ENCODE peak calls at places on chromosomes 13 and 19, in four cellular contexts. E is tibial artery, B is pancreas, D is HFFc6. X is an unnamed sample.

GRCh38 chr19:50178859-50179537 is 15.9 kb upstream of the IZUMO2 start:
- DNase-seq in B (no peak), D (no peak), E (no peak), X (no peak)

GRCh38 chr13:41111454-41111853 is 21.1 kb downstream of the KBTBD6 start:
- DNase-seq in E (no peak), D (no peak), B (no peak), X (no peak)

GRCh38 chr13:46166221-46166584 is 15.8 kb downstream of the LCP1 start:
- DNase-seq in E (no peak), D (no peak), B (no peak), X (no peak)

GRCh38 chr13:110541526-110541920 is 20.0 kb downstream of the RAB20 start:
- DNase-seq in B (no peak), E (no peak), D (peak; percentile 9), X (no peak)

GRCh38 chr13:51097353-51098043 is 13.6 kb downstream of the C13orf42 start:
- DNase-seq in D (no peak), E (no peak), B (no peak), X (no peak)

GRCh38 chr19:50272263-50272897 is 56.8 kb downstream of the KCNC3 start:
- DNase-seq in B (no peak), D (no peak), E (no peak), X (no peak)

GRCh38 chr13:98476538-98476966 is 100.4 kb downstream of the STK24 start:
- DNase-seq in B (peak; percentile 49), D (peak; percentile 93), E (no peak), X (peak; percentile 87)

GRCh38 chr13:109941951-109942350 is 155.6 kb upstream of the IRS2 start:
- DNase-seq in B (no peak), E (no peak), D (peak; percentile 28), X (no peak)

GRCh38 chr19:12996542-12997094 is 1.3 kb downstream of the NFIX start:
- DNase-seq in E (no peak), D (peak; percentile 23), B (peak; percentile 46), X (no peak)

GRCh38 chr19:2079865-2080301 is 16.2 kb downstream of the MOB3A start:
- DNase-seq in E (no peak), B (no peak), D (no peak), X (no peak)

GRCh38 chr13:33678906-33679657 is 138.9 kb upstream of the RFC3 start:
- DNase-seq in E (no peak), B (peak; percentile 77), D (no peak), X (peak; percentile 48)

GRCh38 chr13:109509154-109509905 is 277.1 kb downstream of the IRS2 start:
- DNase-seq in E (no peak), D (peak; percentile 55), B (no peak), X (peak; percentile 77)

DNA sequence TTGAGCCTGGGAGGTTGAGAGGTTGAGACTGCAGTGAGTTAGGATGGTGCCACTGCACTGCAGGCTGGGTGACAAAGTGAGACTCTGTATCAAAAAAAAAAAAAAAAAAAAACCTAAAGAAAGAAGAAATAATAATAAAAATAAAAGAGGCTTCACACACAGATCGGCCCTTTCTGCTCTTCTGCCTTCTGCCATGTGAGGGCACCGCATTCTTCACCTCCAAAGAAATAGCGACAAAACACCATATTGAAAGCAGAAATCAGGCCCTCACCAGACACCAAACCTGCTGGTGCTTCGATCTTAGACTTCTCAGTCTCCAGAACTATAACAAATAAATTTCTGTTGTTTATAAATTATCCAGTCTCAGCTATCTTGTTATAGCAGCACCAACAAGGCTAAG is 3.0 kb downstream of the ZNF649 start:
- DNase-seq in D (no peak), B (no peak), E (no peak), X (no peak)
- TF ChIP-seq CTCF in D (peak; percentile 8), B (no peak), E (no peak), X (no peak)

DNA sequence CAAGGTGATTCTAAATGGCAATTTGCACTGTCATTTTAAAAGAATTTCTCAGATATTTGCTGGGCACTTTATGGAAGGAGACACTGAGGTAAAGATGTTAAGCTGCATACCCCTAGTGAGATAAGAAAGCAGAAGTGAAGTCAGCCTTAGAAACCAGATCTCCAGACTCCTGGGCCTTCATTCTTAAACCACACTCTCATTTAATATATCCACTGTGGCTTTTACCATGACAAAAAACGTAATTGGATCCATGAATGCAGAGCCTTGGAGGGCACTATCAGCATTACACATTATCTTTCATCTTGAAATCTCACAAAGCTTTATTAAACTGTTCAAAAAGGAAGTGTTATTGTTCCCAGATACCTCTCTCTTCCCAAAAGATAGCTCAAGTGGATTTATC is 1060.5 kb downstream of the EFNB2 start:
- DNase-seq in D (no peak), E (no peak), B (no peak), X (peak; percentile 12)
- TF ChIP-seq CTCF in D (no peak), E (no peak), B (no peak), X (no peak)

GRCh38 chr19:54477650-54478049 is 4.6 kb upstream of the CDC42EP5 start:
- DNase-seq in E (no peak), B (no peak), D (no peak), X (no peak)
- TF ChIP-seq CTCF in E (no peak), B (no peak), D (peak; percentile 48), X (no peak)

DNA sequence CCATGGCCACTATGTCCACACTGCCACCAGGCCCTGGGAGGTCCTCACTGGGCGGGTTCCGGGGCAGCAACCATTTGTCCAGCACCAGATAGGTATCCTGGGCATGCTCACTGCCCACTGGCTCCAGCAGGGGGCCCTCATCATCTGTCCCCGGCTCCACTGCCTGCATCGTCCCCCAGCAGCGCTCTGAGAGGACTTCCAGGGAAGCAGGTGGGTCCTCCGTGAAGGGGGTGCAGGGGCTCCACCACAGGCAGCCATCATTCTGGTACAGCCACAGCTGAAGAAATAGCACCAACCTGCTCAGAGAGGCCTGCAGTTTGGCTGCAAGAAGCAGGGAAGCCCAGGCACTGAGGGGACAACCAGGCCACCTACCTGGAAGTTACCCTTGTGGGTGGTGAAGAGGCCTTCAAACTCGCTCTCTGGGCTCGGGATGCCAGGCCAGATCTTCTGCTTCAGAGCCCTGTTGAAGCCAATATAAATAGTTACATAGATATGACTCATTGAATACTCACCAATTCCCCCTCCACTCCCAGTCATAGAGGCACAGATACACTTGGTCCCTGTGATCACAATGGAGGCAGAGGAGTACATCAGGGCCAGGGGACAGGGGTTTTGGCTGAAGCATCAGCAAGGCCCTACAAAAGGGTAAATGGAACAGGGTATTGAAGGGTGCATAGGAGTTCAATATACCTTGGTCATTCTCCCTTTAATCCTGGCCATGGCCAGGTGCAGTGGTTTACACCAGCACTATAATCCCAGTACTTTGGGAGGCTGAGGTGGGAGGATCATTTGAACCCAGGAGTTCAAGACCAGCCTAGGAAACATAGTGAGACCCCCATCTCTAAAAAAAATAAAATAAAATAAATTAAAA is 4.1 kb downstream of the SWSAP1 start:
- DNase-seq in E (peak; percentile 77), B (peak; percentile 51), D (peak; percentile 81), X (peak; percentile 85)
- TF ChIP-seq CTCF in E (peak; percentile 39), B (peak; percentile 38), D (peak; percentile 75), X (peak; percentile 51)

GRCh38 chr19:15289673-15290072 is 42.7 kb downstream of the BRD4 start:
- DNase-seq in E (no peak), B (no peak), D (no peak), X (no peak)

GRCh38 chr19:15286688-15287355 is 45.5 kb downstream of the BRD4 start:
- DNase-seq in E (no peak), B (no peak), D (no peak), X (no peak)

GRCh38 chr19:15287496-15287895 is 44.8 kb downstream of the BRD4 start:
- DNase-seq in D (no peak), E (no peak), B (no peak), X (peak; percentile 33)

GRCh38 chr19:15290149-15290548 is 42.2 kb downstream of the BRD4 start:
- DNase-seq in E (no peak), B (no peak), D (no peak), X (no peak)

GRCh38 chr19:15288146-15288963 is 44.0 kb downstream of the BRD4 start:
- DNase-seq in D (peak; percentile 26), E (peak; percentile 72), B (no peak), X (peak; percentile 29)
- TF ChIP-seq CTCF in D (no peak), E (no peak), B (no peak), X (no peak)

GRCh38 chr19:46515290-46515609 is 19.6 kb upstream of the PNMA8B start:
- DNase-seq in E (no peak), B (no peak), D (no peak), X (no peak)

GRCh38 chr19:46514589-46515289 is 19.1 kb upstream of the PNMA8B start:
- DNase-seq in B (no peak), E (no peak), D (no peak), X (no peak)

GRCh38 chr19:46513461-46514236 is 18.0 kb upstream of the PNMA8B start:
- DNase-seq in E (peak; percentile 87), B (peak; percentile 80), D (peak; percentile 18), X (peak; percentile 64)

GRCh38 chr19:46517471-46517870 is 21.8 kb upstream of the PNMA8B start:
- DNase-seq in B (no peak), D (no peak), E (no peak), X (no peak)

DNA sequence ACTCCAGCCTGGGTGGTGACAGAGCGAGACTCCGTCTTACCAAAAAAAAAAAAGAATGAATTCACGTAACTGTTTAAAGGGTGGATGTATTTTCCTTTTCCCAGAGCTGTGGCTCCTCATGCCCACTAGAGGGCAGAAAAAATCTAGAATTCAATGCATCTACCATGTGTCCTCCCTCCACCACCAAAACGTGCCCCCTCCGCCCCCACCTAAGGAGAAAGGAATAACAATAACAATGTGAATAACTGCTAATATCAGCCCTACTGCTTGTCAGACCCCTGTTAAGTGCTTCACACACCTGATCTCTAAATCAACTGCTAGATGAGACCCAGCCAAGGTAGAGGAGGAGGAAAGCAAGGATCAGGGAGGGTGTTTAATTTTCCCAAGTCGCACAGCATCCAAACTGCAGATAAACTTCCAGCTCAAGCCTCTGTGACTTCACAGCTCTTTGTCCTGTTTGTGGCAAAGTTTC is 20.2 kb upstream of the PNMA8B start:
- DNase-seq in E (no peak), D (peak; percentile 27), B (no peak), X (peak; percentile 31)
- TF ChIP-seq CTCF in E (peak; percentile 62), D (peak; percentile 84), B (peak; percentile 60), X (peak; percentile 78)

DNA sequence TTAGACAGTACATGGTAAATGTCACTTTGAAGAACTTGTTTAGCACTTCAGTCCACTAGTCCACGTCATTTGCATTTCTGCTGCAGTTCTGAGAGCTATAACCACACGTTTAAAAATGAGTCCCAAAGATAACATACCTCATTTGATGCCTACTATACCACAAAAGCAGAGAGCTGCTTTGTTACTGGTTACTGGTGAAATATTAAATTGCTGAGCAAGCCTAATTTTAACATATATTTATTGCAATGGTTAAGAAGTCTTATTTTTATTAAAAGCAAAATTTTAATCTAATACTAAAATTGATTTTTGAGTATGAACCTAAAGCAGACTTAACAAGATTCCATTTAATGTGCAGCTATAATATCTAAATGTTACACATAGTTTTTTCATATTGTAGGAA is 1949.7 kb upstream of the PRR20A start:
- DNase-seq in D (no peak), E (no peak), B (no peak), X (no peak)
- TF ChIP-seq CTCF in D (no peak), E (no peak), B (no peak), X (no peak)

X was measured in astrocyte of the spinal cord.